ENCODE peak calls at places on chromosome 17, in four cellular contexts. S is ascending aorta, C is IMR-90, L is thyroid gland. E is an unnamed sample.

GRCh38 chr17:18992454-18993130 is 12.0 kb downstream of the FAM83G start:
- DNase-seq in L (peak; percentile 87), S (no peak), C (no peak), E (no peak)

GRCh38 chr17:29663155-29663554 is 40.4 kb upstream of the CORO6 start:
- DNase-seq in C (peak; percentile 55), S (no peak), L (peak; percentile 38), E (peak; percentile 55)

GRCh38 chr17:4136373-4136772 is 6.5 kb downstream of the ZZEF1 start:
- DNase-seq in L (peak; percentile 96), S (no peak), C (peak; percentile 37), E (peak; percentile 73)

GRCh38 chr17:45312477-45313418 is 4.1 kb downstream of the MAP3K14 start:
- DNase-seq in L (peak; percentile 41), S (no peak), C (no peak), E (no peak)

GRCh38 chr17:39867891-39868553 is at the start of gene ZPBP2:
- DNase-seq in L (no peak), C (no peak), S (no peak), E (no peak)

GRCh38 chr17:42283241-42284019 is 4.9 kb upstream of the STAT5A start:
- DNase-seq in L (no peak), C (no peak), S (no peak), E (no peak)

GRCh38 chr17:43401293-43401692 is 2.5 kb downstream of the ARL4D start:
- DNase-seq in C (peak; percentile 88), S (peak; percentile 87), L (peak; percentile 86), E (peak; percentile 79)

GRCh38 chr17:3906881-3907280 is 9.4 kb downstream of the P2RX1 start:
- DNase-seq in L (no peak), C (no peak), S (no peak), E (no peak)

GRCh38 chr17:8946476-8946875 is 19.0 kb downstream of the PIK3R5 start:
- DNase-seq in L (no peak), S (no peak), C (peak; percentile 2), E (peak; percentile 77)

GRCh38 chr17:41537990-41538389 is 9.9 kb upstream of the KRT19 start:
- DNase-seq in S (no peak), L (no peak), C (peak; percentile 20), E (peak; percentile 45)

GRCh38 chr17:17515921-17516295 is 19.7 kb upstream of the RASD1 start:
- DNase-seq in L (no peak), C (peak; percentile 68), S (no peak), E (peak; percentile 84)

GRCh38 chr17:33330877-33331276 is 37.8 kb upstream of the ASIC2 start:
- DNase-seq in C (no peak), S (no peak), L (no peak), E (no peak)

GRCh38 chr17:77288115-77288619 is 147.4 kb downstream of the SEC14L1 start:
- DNase-seq in S (no peak), C (no peak), L (peak; percentile 47), E (no peak)

GRCh38 chr17:70184770-70185169 is 15.4 kb downstream of the KCNJ2 start:
- DNase-seq in S (no peak), L (no peak), C (peak; percentile 80), E (peak; percentile 68)

GRCh38 chr17:48550313-48551205 is 5.7 kb upstream of the HOXB2 start:
- DNase-seq in S (peak; percentile 56), L (no peak), C (peak; percentile 40), E (peak; percentile 41)

GRCh38 chr17:64343833-64344637 is 46.6 kb downstream of the PECAM1 start:
- DNase-seq in C (peak; percentile 90), S (peak; percentile 78), L (peak; percentile 59), E (peak; percentile 91)

GRCh38 chr17:29760279-29760721 is 137.6 kb upstream of the CORO6 start:
- DNase-seq in S (no peak), C (peak; percentile 39), L (no peak), E (peak; percentile 34)

GRCh38 chr17:74201250-74201649 is 2.2 kb upstream of the RPL38 start:
- DNase-seq in S (no peak), C (peak; percentile 57), L (no peak), E (no peak)

GRCh38 chr17:7703584-7704574 is 1.1 kb upstream of the EFNB3 start:
- DNase-seq in L (peak; percentile 17), C (no peak), S (no peak), E (peak; percentile 49)

GRCh38 chr17:59853168-59853918 is 39.4 kb downstream of the TUBD1 start:
- DNase-seq in C (peak; percentile 100), S (peak; percentile 71), L (no peak), E (peak; percentile 98)

GRCh38 chr17:44655983-44656700 is at the start of gene MEIOC:
- DNase-seq in C (peak; percentile 6), S (no peak), L (no peak), E (no peak)

GRCh38 chr17:29273924-29274323 is 20.0 kb downstream of the NUFIP2 start:
- DNase-seq in S (no peak), C (no peak), L (no peak), E (no peak)

GRCh38 chr17:17749921-17750320 is 68.7 kb downstream of the RAI1 start:
- DNase-seq in C (peak; percentile 43), S (peak; percentile 79), L (no peak), E (peak; percentile 54)

GRCh38 chr17:57898487-57899311 is 48.9 kb upstream of the MRPS23 start:
- DNase-seq in S (no peak), C (peak; percentile 49), L (peak; percentile 92), E (peak; percentile 78)

GRCh38 chr17:57894848-57895247 is 45.0 kb upstream of the MRPS23 start:
- DNase-seq in C (no peak), S (no peak), L (no peak), E (no peak)

GRCh38 chr17:57892146-57892819 is 42.4 kb upstream of the MRPS23 start:
- DNase-seq in C (peak; percentile 84), S (peak; percentile 95), L (peak; percentile 91), E (peak; percentile 92)

GRCh38 chr17:57892820-57893595 is 43.2 kb upstream of the MRPS23 start:
- DNase-seq in L (peak; percentile 94), C (peak; percentile 98), S (peak; percentile 98), E (peak; percentile 97)

GRCh38 chr17:57895382-57896060 is 45.7 kb upstream of the MRPS23 start:
- DNase-seq in C (no peak), S (no peak), L (peak; percentile 82), E (no peak)
- H3K4me1 ChIP-seq in C (peaks cover 46% of the 10 kb centered on the region), S (peaks cover 43% of the 10 kb centered on the region), L (peaks cover 83% of the 10 kb centered on the region), E (peaks cover 48% of the 10 kb centered on the region)

GRCh38 chr17:1399366-1399678 is 700 bp downstream of the YWHAE start:
- DNase-seq in S (no peak), C (no peak), L (no peak), E (no peak)

GRCh38 chr17:1398900-1399299 is 1.1 kb downstream of the YWHAE start:
- DNase-seq in S (no peak), L (no peak), C (peak; percentile 40), E (peak; percentile 30)

GRCh38 chr17:1402268-1402598 is 2.2 kb upstream of the YWHAE start:
- DNase-seq in S (no peak), C (no peak), L (no peak), E (no peak)

GRCh38 chr17:1399679-1400512 is at the start of gene YWHAE:
- DNase-seq in L (peak; percentile 99), C (peak; percentile 91), S (peak; percentile 98), E (peak; percentile 93)

DNA sequence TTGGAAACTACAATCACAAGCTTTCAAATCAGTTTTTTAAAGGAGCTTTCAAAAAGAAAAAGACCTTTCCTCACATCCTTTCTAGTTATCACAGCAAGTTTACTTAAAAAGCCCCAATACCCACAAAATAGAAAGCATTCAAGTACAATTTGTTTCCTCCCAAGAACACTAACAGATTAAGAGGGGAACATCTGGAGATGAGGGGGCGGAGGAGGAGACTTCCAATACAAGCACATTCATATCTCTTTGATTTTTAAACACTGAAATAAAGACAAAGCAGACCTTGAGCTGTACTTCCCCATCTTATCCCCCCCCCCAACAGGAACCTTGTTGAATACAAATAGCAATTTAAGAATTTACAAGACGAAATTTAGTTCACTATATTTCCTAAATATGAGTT is 2.0 kb downstream of the YWHAE start:
- DNase-seq in C (peak; percentile 54), L (no peak), S (no peak), E (peak; percentile 23)
- H3K4me1 ChIP-seq in C (no peaks in the 10 kb centered on the region), L (peaks cover 52% of the 10 kb centered on the region), S (no peaks in the 10 kb centered on the region), E (no peaks in the 10 kb centered on the region)

DNA sequence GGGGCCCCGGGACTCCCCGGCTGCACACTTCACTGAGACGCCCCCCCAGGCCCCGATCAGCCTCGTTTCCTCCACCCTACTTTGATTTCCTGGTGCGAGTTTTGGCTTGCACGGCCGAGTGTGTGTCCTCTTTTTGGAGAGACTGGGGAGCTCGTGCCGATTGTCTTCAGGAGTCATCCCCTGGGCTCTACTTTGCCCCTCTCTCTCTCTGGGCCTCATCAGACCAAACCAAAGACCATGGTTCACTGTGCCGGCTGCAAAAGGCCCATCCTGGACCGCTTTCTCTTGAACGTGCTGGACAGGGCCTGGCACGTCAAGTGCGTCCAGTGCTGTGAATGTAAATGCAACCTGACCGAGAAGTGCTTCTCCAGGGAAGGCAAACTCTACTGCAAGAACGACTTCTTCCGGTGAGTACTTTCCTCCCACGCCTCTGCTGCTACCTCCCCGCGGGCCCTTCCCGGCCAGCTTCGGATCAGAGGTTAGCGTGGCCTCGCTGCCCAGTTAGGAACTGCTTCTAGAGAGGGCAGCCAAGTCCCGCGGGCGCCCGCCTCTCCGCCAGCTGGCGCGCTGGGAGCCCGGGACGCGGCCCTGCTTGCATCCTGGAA is 788 bp downstream of the LHX1 start:
- DNase-seq in L (peak; percentile 19), C (peak; percentile 25), S (peak; percentile 61), E (peak; percentile 26)
- H3K4me1 ChIP-seq in L (peaks cover 72% of the 10 kb centered on the region), C (peaks cover 7% of the 10 kb centered on the region), S (peaks cover 3% of the 10 kb centered on the region), E (no peaks in the 10 kb centered on the region)

GRCh38 chr17:78360371-78361226 is 722 bp upstream of the SOCS3 start:
- DNase-seq in S (peak; percentile 96), L (peak; percentile 95), C (peak; percentile 80), E (peak; percentile 84)
- H3K4me1 ChIP-seq in S (peaks cover 9% of the 10 kb centered on the region), L (peaks cover 57% of the 10 kb centered on the region), C (peaks cover 13% of the 10 kb centered on the region), E (peaks cover 12% of the 10 kb centered on the region)